ENCODE peak calls at places on chromosomes 12 and 14, in nine cellular contexts. M, B, W, Q, D, E, J, P and R are unnamed samples. For H3K4me1, the result is how much of the 10 kb centered on the place peaks cover.

GRCh38 chr12:3015356-3015755 is 56.2 kb downstream of the TEAD4 start:
- DNase-seq in M (no peak), B (no peak), W (no peak), Q (no peak), D (no peak), E (no peak), J (no peak), P (no peak), R (no peak)

GRCh38 chr12:97752129-97752528 is 289.5 kb downstream of the RMST start:
- DNase-seq in M (no peak), B (no peak), W (no peak), Q (peak), D (no peak), E (no peak), J (no peak), P (no peak), R (no peak)

GRCh38 chr12:116186482-116187157 is 90.9 kb downstream of the MED13L start:
- DNase-seq in M (no peak), B (no peak), W (no peak), Q (no peak), D (no peak), E (no peak), J (no peak), P (no peak), R (no peak)

GRCh38 chr14:100374891-100375272 is 51.7 kb downstream of the SLC25A47 start:
- DNase-seq in M (no peak), B (no peak), W (no peak), Q (no peak), D (no peak), E (no peak), J (no peak), P (no peak), R (no peak)

GRCh38 chr14:93318927-93319326 is 13.9 kb downstream of the BTBD7 start:
- DNase-seq in M (no peak), B (no peak), W (no peak), Q (peak), D (no peak), E (no peak), J (no peak), P (no peak), R (no peak)

GRCh38 chr14:95533391-95533821 is 1.4 kb upstream of the GLRX5 start:
- DNase-seq in M (peak), B (no peak), W (no peak), Q (peak), D (no peak), E (peak), J (no peak), P (peak), R (no peak)

GRCh38 chr12:96121271-96121711 is 72.9 kb upstream of the ELK3 start:
- DNase-seq in M (no peak), B (no peak), W (no peak), Q (peak), D (no peak), E (peak), J (no peak), P (no peak), R (no peak)

GRCh38 chr14:77204457-77204796 is 22.8 kb downstream of the TMEM63C start:
- DNase-seq in M (peak), B (no peak), W (no peak), Q (no peak), D (no peak), E (no peak), J (no peak), P (no peak), R (no peak)

GRCh38 chr14:71130491-71131179 is 223.4 kb downstream of the PCNX1 start:
- DNase-seq in M (no peak), B (no peak), W (no peak), Q (peak), D (no peak), E (peak), J (no peak), P (peak), R (no peak)

GRCh38 chr14:96986701-96987474 is 189.7 kb downstream of the VRK1 start:
- DNase-seq in M (no peak), B (no peak), W (no peak), Q (no peak), D (no peak), E (no peak), J (no peak), P (peak), R (no peak)

GRCh38 chr12:28177461-28177860 is 12.8 kb upstream of the CCDC91 start:
- DNase-seq in M (no peak), B (no peak), W (no peak), Q (no peak), D (no peak), E (no peak), J (no peak), P (no peak), R (no peak)

GRCh38 chr12:71958457-71958856 is 19.8 kb downstream of the TPH2 start:
- DNase-seq in M (no peak), B (no peak), W (no peak), Q (peak), D (no peak), E (no peak), J (no peak), P (no peak), R (no peak)

GRCh38 chr12:2640709-2641108 is 154.1 kb upstream of the FKBP4 start:
- DNase-seq in M (no peak), B (no peak), W (peak), Q (peak), D (peak), E (peak), J (peak), P (no peak), R (no peak)

GRCh38 chr12:76356094-76356493 is 7.9 kb upstream of the BBS10 start:
- DNase-seq in M (no peak), B (no peak), W (no peak), Q (no peak), D (no peak), E (no peak), J (no peak), P (no peak), R (no peak)

GRCh38 chr14:76863724-76864407 is 37.7 kb downstream of the LRRC74A start:
- DNase-seq in M (no peak), B (no peak), W (peak), Q (no peak), D (peak), E (peak), J (no peak), P (no peak), R (no peak)

GRCh38 chr14:72613196-72613974 is 280.5 kb downstream of the DPF3 start:
- DNase-seq in M (no peak), B (no peak), W (no peak), Q (no peak), D (peak), E (no peak), J (no peak), P (no peak), R (no peak)

GRCh38 chr14:101736585-101736984 is 24.9 kb upstream of the PPP2R5C start:
- DNase-seq in M (no peak), B (no peak), W (no peak), Q (no peak), D (no peak), E (no peak), J (no peak), P (no peak), R (no peak)

GRCh38 chr14:55562135-55562534 is 17.9 kb upstream of the KTN1 start:
- DNase-seq in M (no peak), B (no peak), W (no peak), Q (no peak), D (no peak), E (no peak), J (no peak), P (no peak), R (no peak)

GRCh38 chr14:73026845-73027542 is at the start of gene ZFYVE1:
- DNase-seq in M (peak), B (peak), W (peak), Q (peak), D (peak), E (peak), J (peak), P (peak), R (peak)

GRCh38 chr14:75982724-75983358 is 1.0 kb upstream of the TGFB3 start:
- DNase-seq in M (no peak), B (no peak), W (peak), Q (peak), D (no peak), E (no peak), J (peak), P (no peak), R (no peak)

GRCh38 chr12:51488281-51488680 is 63.6 kb downstream of the SLC4A8 start:
- DNase-seq in M (no peak), B (no peak), W (no peak), Q (peak), D (no peak), E (no peak), J (no peak), P (no peak), R (no peak)

GRCh38 chr14:100651999-100652508 is 64.8 kb upstream of the BEGAIN start:
- DNase-seq in M (no peak), B (no peak), W (no peak), Q (peak), D (no peak), E (no peak), J (no peak), P (no peak), R (no peak)

GRCh38 chr14:89445252-89445973 is 28.4 kb upstream of the FOXN3 start:
- DNase-seq in M (no peak), B (no peak), W (no peak), Q (peak), D (no peak), E (no peak), J (no peak), P (no peak), R (peak)

GRCh38 chr14:100539319-100539645 is 47.9 kb downstream of the BEGAIN start:
- DNase-seq in M (no peak), B (no peak), W (no peak), Q (no peak), D (no peak), E (no peak), J (no peak), P (no peak), R (no peak)

GRCh38 chr14:100529561-100530031 is 57.6 kb downstream of the BEGAIN start:
- DNase-seq in M (no peak), B (no peak), W (peak), Q (no peak), D (peak), E (no peak), J (no peak), P (no peak), R (peak)

GRCh38 chr12:94500831-94501567 is 41.3 kb upstream of the CEP83 start:
- DNase-seq in M (no peak), B (no peak), W (no peak), Q (no peak), D (no peak), E (no peak), J (no peak), P (no peak), R (no peak)

GRCh38 chr12:95789126-95790024 is 1.2 kb downstream of the NTN4 start:
- DNase-seq in M (peak), B (no peak), W (peak), Q (no peak), D (no peak), E (peak), J (peak), P (no peak), R (no peak)

GRCh38 chr12:32535260-32535999 is 136.1 kb downstream of the FGD4 start:
- DNase-seq in M (peak), B (no peak), W (peak), Q (peak), D (peak), E (no peak), J (peak), P (no peak), R (no peak)

GRCh38 chr12:2011641-2012607 is 7.7 kb upstream of the DCP1B start:
- DNase-seq in M (no peak), B (no peak), W (no peak), Q (no peak), D (no peak), E (no peak), J (no peak), P (no peak), R (no peak)

GRCh38 chr12:123251403-123252076 is 18.3 kb downstream of the MTRFR start:
- DNase-seq in M (no peak), B (no peak), W (no peak), Q (no peak), D (no peak), E (no peak), J (no peak), P (no peak), R (no peak)

GRCh38 chr12:106138279-106138645 is 492 bp downstream of the NUAK1 start:
- DNase-seq in M (no peak), B (no peak), W (no peak), Q (no peak), D (no peak), E (no peak), J (no peak), P (peak), R (no peak)
- H3K4me1 ChIP-seq in M (under half), B (under half), W (under half), Q (under half), D (under half), E (under half), J (half or more), P (under half), R (under half)

GRCh38 chr12:11757095-11757494 is 107.6 kb downstream of the ETV6 start:
- DNase-seq in M (no peak), B (no peak), W (no peak), Q (no peak), D (no peak), E (no peak), J (no peak), P (no peak), R (no peak)

GRCh38 chr12:11758838-11759509 is 109.5 kb downstream of the ETV6 start:
- DNase-seq in M (no peak), B (no peak), W (no peak), Q (peak), D (peak), E (no peak), J (no peak), P (peak), R (no peak)

GRCh38 chr12:11758087-11758837 is 108.8 kb downstream of the ETV6 start:
- DNase-seq in M (no peak), B (no peak), W (no peak), Q (no peak), D (no peak), E (no peak), J (no peak), P (no peak), R (no peak)

GRCh38 chr12:11756523-11756922 is 107.0 kb downstream of the ETV6 start:
- DNase-seq in M (no peak), B (no peak), W (no peak), Q (no peak), D (no peak), E (no peak), J (no peak), P (no peak), R (no peak)

GRCh38 chr12:11757531-11757930 is 108.1 kb downstream of the ETV6 start:
- DNase-seq in M (no peak), B (no peak), W (no peak), Q (no peak), D (no peak), E (no peak), J (no peak), P (no peak), R (no peak)
- H3K4me1 ChIP-seq in M (under half), B (under half), W (under half), Q (under half), D (under half), E (under half), J (under half), P (under half), R (under half)

GRCh38 chr12:47273191-47273626 is 193.4 kb upstream of the AMIGO2 start:
- DNase-seq in M (no peak), B (no peak), W (no peak), Q (no peak), D (no peak), E (no peak), J (no peak), P (no peak), R (no peak)
- H3K4me1 ChIP-seq in M (under half), B (half or more), W (under half), Q (under half), D (under half), E (under half), J (half or more), P (half or more), R (half or more)

GRCh38 chr12:109163150-109163549 is 46.8 kb downstream of the ACACB start:
- DNase-seq in M (no peak), B (no peak), W (no peak), Q (no peak), D (no peak), E (no peak), J (no peak), P (no peak), R (no peak)
- H3K4me1 ChIP-seq in M (under half), B (under half), W (under half), Q (under half), D (under half), E (under half), J (under half), P (under half), R (under half)

GRCh38 chr14:99203801-99204200 is 68.2 kb downstream of the BCL11B start:
- DNase-seq in M (no peak), B (no peak), W (no peak), Q (no peak), D (no peak), E (no peak), J (no peak), P (no peak), R (no peak)

GRCh38 chr14:99202516-99202915 is 69.5 kb downstream of the BCL11B start:
- DNase-seq in M (no peak), B (no peak), W (no peak), Q (no peak), D (no peak), E (no peak), J (no peak), P (no peak), R (no peak)

GRCh38 chr14:99205086-99205688 is 66.8 kb downstream of the BCL11B start:
- DNase-seq in M (no peak), B (no peak), W (no peak), Q (no peak), D (no peak), E (no peak), J (no peak), P (no peak), R (no peak)

GRCh38 chr14:99201351-99202073 is 70.5 kb downstream of the BCL11B start:
- DNase-seq in M (no peak), B (no peak), W (no peak), Q (no peak), D (no peak), E (no peak), J (peak), P (no peak), R (no peak)

GRCh38 chr14:99203080-99203479 is 68.9 kb downstream of the BCL11B start:
- DNase-seq in M (no peak), B (no peak), W (no peak), Q (no peak), D (no peak), E (no peak), J (no peak), P (no peak), R (no peak)
- H3K4me1 ChIP-seq in M (under half), B (half or more), W (under half), Q (under half), D (under half), E (under half), J (under half), P (half or more), R (half or more)

DNA sequence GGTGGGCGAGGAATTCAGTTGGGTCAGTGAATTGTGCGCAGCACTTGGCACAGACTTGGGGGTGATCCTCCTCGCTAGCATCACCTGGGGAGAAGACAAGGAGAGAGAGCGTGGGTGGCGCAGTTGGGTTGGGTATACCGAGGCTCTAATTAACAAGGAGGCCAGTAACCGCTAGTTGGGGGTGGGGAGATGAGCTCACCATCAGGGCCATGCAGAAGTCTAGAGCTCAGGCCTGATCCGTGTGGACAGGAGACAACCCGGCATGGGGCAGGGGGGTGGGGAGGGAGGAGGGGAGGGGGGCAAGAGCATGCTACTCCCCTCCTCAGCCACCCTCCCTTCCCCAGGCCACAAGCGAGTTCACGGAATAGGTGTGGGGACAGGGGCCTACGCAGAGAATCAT is 575 bp downstream of the SALL2 start:
- DNase-seq in M (no peak), B (no peak), W (no peak), Q (peak), D (no peak), E (no peak), J (no peak), P (no peak), R (no peak)
- H3K4me1 ChIP-seq in M (under half), B (under half), W (under half), Q (under half), D (under half), E (under half), J (under half), P (under half), R (under half)

DNA sequence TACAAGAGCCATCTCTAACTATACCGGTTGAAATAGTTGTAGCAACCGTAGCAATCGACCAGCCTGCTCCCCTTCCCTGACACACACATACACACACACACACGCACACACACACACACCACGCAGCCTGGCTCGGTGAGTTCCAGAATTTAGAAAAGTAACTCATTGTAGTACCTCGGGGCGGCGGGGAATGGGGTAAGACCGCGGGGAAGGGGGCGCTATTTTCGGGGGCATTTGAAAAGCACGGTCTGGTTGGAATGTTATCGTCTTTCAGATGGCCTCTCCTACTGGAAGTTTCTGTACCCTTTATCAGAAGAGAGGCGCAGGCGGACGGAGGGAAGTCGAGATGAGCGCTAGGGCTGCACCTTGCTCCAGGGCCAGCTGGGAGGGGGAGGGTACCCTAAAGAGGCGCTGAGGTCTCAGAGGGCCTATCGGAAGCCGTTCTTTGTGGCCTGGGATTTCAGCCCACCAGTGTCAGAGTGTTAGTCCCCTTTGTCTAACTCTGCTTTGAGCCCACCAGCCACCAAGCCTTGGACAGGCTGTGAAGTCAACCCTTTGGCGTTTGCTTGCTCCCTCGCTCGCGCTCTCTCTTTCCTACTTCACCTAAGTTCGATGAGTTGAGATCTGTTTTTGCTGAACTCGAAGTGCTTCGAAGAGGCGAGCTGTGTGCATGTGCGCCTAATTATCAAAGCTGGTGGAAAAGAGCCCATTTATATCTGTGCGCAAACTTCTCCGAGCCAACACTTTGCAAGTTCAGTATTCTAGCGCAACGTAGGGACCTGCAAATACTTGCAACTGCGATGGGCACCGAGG is 844 bp downstream of the COL2A1 start:
- DNase-seq in M (no peak), B (no peak), W (no peak), Q (no peak), D (no peak), E (peak), J (peak), P (peak), R (no peak)
- H3K4me1 ChIP-seq in M (under half), B (under half), W (under half), Q (under half), D (under half), E (under half), J (under half), P (under half), R (under half)

GRCh38 chr12:111887916-111888745 is 46.1 kb downstream of the MAPKAPK5 start:
- DNase-seq in M (no peak), B (no peak), W (no peak), Q (no peak), D (peak), E (peak), J (no peak), P (no peak), R (no peak)

GRCh38 chr12:111893287-111893686 is 51.3 kb downstream of the MAPKAPK5 start:
- DNase-seq in M (no peak), B (no peak), W (no peak), Q (peak), D (no peak), E (no peak), J (no peak), P (no peak), R (no peak)
- H3K4me1 ChIP-seq in M (under half), B (under half), W (under half), Q (under half), D (under half), E (under half), J (under half), P (under half), R (under half)

DNA sequence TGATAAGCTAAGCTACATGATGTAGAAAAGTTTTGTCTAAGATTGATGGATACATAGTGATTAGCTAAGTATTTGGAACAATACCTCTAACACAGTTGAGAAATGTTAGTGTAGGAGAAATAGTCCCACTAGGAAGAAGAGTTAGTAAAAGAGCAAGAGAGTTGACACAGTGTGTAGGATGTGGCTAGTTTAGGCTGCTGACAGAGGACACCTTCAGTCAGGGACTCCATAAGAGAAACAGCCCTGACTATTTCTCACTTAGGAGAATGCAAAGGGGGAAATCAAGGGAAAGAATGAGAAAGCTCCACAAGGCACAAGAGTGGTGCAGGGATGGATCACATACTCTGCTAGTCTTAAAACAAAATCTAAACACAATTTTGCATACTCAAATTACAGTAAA is 613.7 kb downstream of the SLC16A7 start:
- DNase-seq in M (no peak), B (no peak), W (no peak), Q (no peak), D (no peak), E (no peak), J (no peak), P (no peak), R (no peak)
- H3K4me1 ChIP-seq in M (under half), B (under half), W (under half), Q (under half), D (under half), E (under half), J (under half), P (under half), R (under half)

GRCh38 chr14:31418440-31418839 is 1.9 kb downstream of the HEATR5A start:
- DNase-seq in M (no peak), B (no peak), W (no peak), Q (no peak), D (no peak), E (no peak), J (no peak), P (no peak), R (no peak)
- H3K4me1 ChIP-seq in M (under half), B (under half), W (under half), Q (under half), D (under half), E (under half), J (under half), P (under half), R (under half)